ENCODE peak calls at places on chromosomes 16 and 17, in four cellular contexts. One of them, this sample, is unnamed.

GRCh38 chr16:9102379-9102778 is 10.9 kb downstream of the HAPSTR1 start:
- DNase-seq in transverse colon: no peak
- DNase-seq in breast epithelium: peak; percentile 61
- DNase-seq in RWPE1: peak; percentile 52
- DNase-seq in this sample: no peak

GRCh38 chr17:76138234-76138895 is 2.7 kb downstream of the FOXJ1 start:
- DNase-seq in transverse colon: no peak
- DNase-seq in breast epithelium: no peak
- DNase-seq in RWPE1: no peak
- DNase-seq in this sample: peak; percentile 77

GRCh38 chr17:50872710-50873424 is 6.7 kb upstream of the TOB1 start:
- DNase-seq in transverse colon: no peak
- DNase-seq in breast epithelium: peak; percentile 64
- DNase-seq in RWPE1: no peak
- DNase-seq in this sample: no peak

GRCh38 chr17:7281953-7282751 is 634 bp downstream of the SLC2A4 start:
- DNase-seq in transverse colon: no peak
- DNase-seq in breast epithelium: no peak
- DNase-seq in RWPE1: no peak
- DNase-seq in this sample: no peak

GRCh38 chr17:36697907-36698526 is 96.6 kb downstream of the MRM1 start:
- DNase-seq in transverse colon: no peak
- DNase-seq in breast epithelium: no peak
- DNase-seq in RWPE1: no peak
- DNase-seq in this sample: peak; percentile 67

GRCh38 chr17:8103549-8103948 is 14.8 kb downstream of the ALOXE3 start:
- DNase-seq in transverse colon: no peak
- DNase-seq in breast epithelium: no peak
- DNase-seq in RWPE1: peak; percentile 44
- DNase-seq in this sample: no peak

GRCh38 chr16:4385066-4385788 is 13.6 kb downstream of the VASN start:
- DNase-seq in transverse colon: no peak
- DNase-seq in breast epithelium: no peak
- DNase-seq in RWPE1: no peak
- DNase-seq in this sample: no peak

GRCh38 chr17:32815460-32815859 is 61.5 kb downstream of the MYO1D start:
- DNase-seq in transverse colon: no peak
- DNase-seq in breast epithelium: no peak
- DNase-seq in RWPE1: no peak
- DNase-seq in this sample: no peak

GRCh38 chr16:67246081-67246944 is 968 bp downstream of the FHOD1 start:
- DNase-seq in transverse colon: peak; percentile 94
- DNase-seq in breast epithelium: peak; percentile 90
- DNase-seq in RWPE1: peak; percentile 82
- DNase-seq in this sample: peak; percentile 78

GRCh38 chr17:65345261-65346060 is 208.3 kb downstream of the RGS9 start:
- DNase-seq in transverse colon: no peak
- DNase-seq in breast epithelium: no peak
- DNase-seq in RWPE1: no peak
- DNase-seq in this sample: no peak

GRCh38 chr17:67246648-67247415 is 1.8 kb upstream of the HELZ start:
- DNase-seq in transverse colon: peak; percentile 76
- DNase-seq in breast epithelium: peak; percentile 57
- DNase-seq in RWPE1: peak; percentile 90
- DNase-seq in this sample: no peak

GRCh38 chr17:55321507-55322064 is 56.8 kb downstream of the HLF start:
- DNase-seq in transverse colon: no peak
- DNase-seq in breast epithelium: no peak
- DNase-seq in RWPE1: no peak
- DNase-seq in this sample: no peak

GRCh38 chr17:55527520-55528118 is 16.4 kb upstream of the SMIM36 start:
- DNase-seq in transverse colon: no peak
- DNase-seq in breast epithelium: no peak
- DNase-seq in RWPE1: peak; percentile 24
- DNase-seq in this sample: peak; percentile 54

GRCh38 chr16:83363521-83363920 is 444.3 kb upstream of the HSBP1 start:
- DNase-seq in transverse colon: no peak
- DNase-seq in breast epithelium: no peak
- DNase-seq in RWPE1: no peak
- DNase-seq in this sample: no peak

GRCh38 chr16:27109666-27110523 is 43.2 kb downstream of the C16orf82 start:
- DNase-seq in transverse colon: peak; percentile 90
- DNase-seq in breast epithelium: peak; percentile 52
- DNase-seq in RWPE1: peak; percentile 78
- DNase-seq in this sample: peak; percentile 88

GRCh38 chr17:37642706-37643105 is 540 bp downstream of the DDX52 start:
- DNase-seq in transverse colon: no peak
- DNase-seq in breast epithelium: no peak
- DNase-seq in RWPE1: peak; percentile 43
- DNase-seq in this sample: no peak

GRCh38 chr17:66300956-66301355 is 1.5 kb upstream of the PRKCA start:
- DNase-seq in transverse colon: no peak
- DNase-seq in breast epithelium: no peak
- DNase-seq in RWPE1: no peak
- DNase-seq in this sample: no peak

GRCh38 chr17:75832164-75832651 is 12.0 kb downstream of the UNC13D start:
- DNase-seq in transverse colon: peak; percentile 57
- DNase-seq in breast epithelium: no peak
- DNase-seq in RWPE1: peak; percentile 43
- DNase-seq in this sample: no peak

GRCh38 chr17:57868775-57869598 is 19.1 kb upstream of the MRPS23 start:
- DNase-seq in transverse colon: no peak
- DNase-seq in breast epithelium: no peak
- DNase-seq in RWPE1: no peak
- DNase-seq in this sample: no peak

DNA sequence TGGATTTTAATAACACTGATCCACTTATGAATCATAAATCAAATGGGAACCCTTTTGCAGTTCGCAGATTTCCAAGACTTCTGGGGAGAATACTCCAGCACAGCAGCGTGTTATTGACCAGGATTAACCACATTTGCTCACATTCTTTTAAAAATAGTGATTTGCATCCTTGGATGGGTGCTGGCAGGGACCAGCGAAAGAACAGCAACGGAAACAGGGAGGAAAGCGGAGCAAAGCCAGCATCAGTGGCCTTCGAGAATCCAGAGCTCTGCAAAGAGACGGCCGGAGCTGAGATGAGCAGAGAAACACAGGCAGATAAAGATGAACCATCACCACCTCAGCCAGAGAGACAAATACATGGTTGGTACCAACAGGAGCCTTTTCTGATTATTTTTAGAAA is 623.2 kb upstream of the ZFHX3 start:
- DNase-seq in transverse colon: no peak
- DNase-seq in breast epithelium: no peak
- DNase-seq in RWPE1: no peak
- DNase-seq in this sample: no peak
- H3K27ac ChIP-seq in transverse colon: no peak overlapping the region
- H3K27ac ChIP-seq in breast epithelium: no peak overlapping the region
- H3K27ac ChIP-seq in RWPE1: no peak overlapping the region
- H3K27ac ChIP-seq in this sample: no peak overlapping the region

DNA sequence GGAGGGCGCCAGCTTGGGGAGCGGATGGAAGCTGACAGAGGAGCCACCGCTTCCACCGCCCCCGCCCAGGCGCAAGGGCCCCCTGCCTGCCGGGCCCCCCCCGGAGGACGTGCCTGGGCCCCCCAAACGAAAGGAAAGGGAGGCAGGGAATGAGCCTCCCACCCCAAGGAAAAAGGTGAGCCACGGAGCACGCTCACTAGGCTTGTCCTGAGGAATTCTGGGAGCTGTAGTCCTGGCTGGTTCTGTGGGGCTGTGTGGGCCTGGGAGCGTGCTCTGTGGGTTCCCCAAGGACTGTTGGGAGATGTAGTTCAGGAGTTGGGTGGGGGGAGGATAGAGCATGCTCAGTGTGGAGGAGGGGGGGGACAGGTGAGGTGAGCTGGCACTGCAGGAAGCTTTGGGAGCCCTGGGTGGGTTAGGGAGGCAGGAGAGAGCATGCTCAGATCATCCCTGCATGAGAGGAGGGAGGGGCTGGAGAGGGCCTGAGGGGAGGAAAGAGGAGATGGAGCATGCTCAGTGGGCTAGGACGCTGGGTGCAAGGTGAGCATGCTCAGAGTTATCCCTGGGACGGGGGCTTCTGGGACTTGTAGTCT is 4.5 kb downstream of the FBXL19 start:
- DNase-seq in transverse colon: peak; percentile 41
- DNase-seq in breast epithelium: peak; percentile 80
- DNase-seq in RWPE1: no peak
- DNase-seq in this sample: peak; percentile 48
- H3K27ac ChIP-seq in transverse colon: no peak overlapping the region
- H3K27ac ChIP-seq in breast epithelium: peak overlapping the region; percentile 67
- H3K27ac ChIP-seq in RWPE1: peak overlapping the region; percentile 94
- H3K27ac ChIP-seq in this sample: no peak overlapping the region

GRCh38 chr16:89973235-89973634 is 24.7 kb downstream of the DEF8 start:
- DNase-seq in transverse colon: no peak
- DNase-seq in breast epithelium: no peak
- DNase-seq in RWPE1: no peak
- DNase-seq in this sample: no peak

GRCh38 chr16:89972244-89973234 is 24.0 kb downstream of the DEF8 start:
- DNase-seq in transverse colon: peak; percentile 94
- DNase-seq in breast epithelium: peak; percentile 86
- DNase-seq in RWPE1: peak; percentile 100
- DNase-seq in this sample: peak; percentile 94

GRCh38 chr16:89970011-89970410 is 21.5 kb downstream of the DEF8 start:
- DNase-seq in transverse colon: no peak
- DNase-seq in breast epithelium: no peak
- DNase-seq in RWPE1: no peak
- DNase-seq in this sample: no peak

GRCh38 chr16:89973654-89974335 is 25.2 kb downstream of the DEF8 start:
- DNase-seq in transverse colon: peak; percentile 32
- DNase-seq in breast epithelium: no peak
- DNase-seq in RWPE1: no peak
- DNase-seq in this sample: no peak

GRCh38 chr16:89971495-89972243 is 23.1 kb downstream of the DEF8 start:
- DNase-seq in transverse colon: peak; percentile 29
- DNase-seq in breast epithelium: no peak
- DNase-seq in RWPE1: peak; percentile 26
- DNase-seq in this sample: no peak
- H3K27ac ChIP-seq in transverse colon: peak overlapping the region; percentile 97
- H3K27ac ChIP-seq in breast epithelium: peak overlapping the region; percentile 96
- H3K27ac ChIP-seq in RWPE1: peak overlapping the region; percentile 89
- H3K27ac ChIP-seq in this sample: no peak overlapping the region

GRCh38 chr16:35510701-35511100 is 2051.3 kb downstream of the TP53TG3F start:
- DNase-seq in transverse colon: no peak
- DNase-seq in breast epithelium: no peak
- DNase-seq in RWPE1: no peak
- DNase-seq in this sample: no peak

GRCh38 chr16:35516971-35517370 is 2057.6 kb downstream of the TP53TG3F start:
- DNase-seq in transverse colon: no peak
- DNase-seq in breast epithelium: no peak
- DNase-seq in RWPE1: no peak
- DNase-seq in this sample: no peak

GRCh38 chr16:35516551-35516950 is 2057.1 kb downstream of the TP53TG3F start:
- DNase-seq in transverse colon: no peak
- DNase-seq in breast epithelium: no peak
- DNase-seq in RWPE1: no peak
- DNase-seq in this sample: no peak
- H3K27ac ChIP-seq in transverse colon: no peak overlapping the region
- H3K27ac ChIP-seq in breast epithelium: no peak overlapping the region
- H3K27ac ChIP-seq in RWPE1: no peak overlapping the region
- H3K27ac ChIP-seq in this sample: no peak overlapping the region

GRCh38 chr17:2965621-2966275 is 97.7 kb downstream of the OR1D5 start:
- DNase-seq in transverse colon: no peak
- DNase-seq in breast epithelium: peak; percentile 73
- DNase-seq in RWPE1: peak; percentile 63
- DNase-seq in this sample: no peak
- H3K27ac ChIP-seq in transverse colon: peak overlapping the region; percentile 31
- H3K27ac ChIP-seq in breast epithelium: peak overlapping the region; percentile 84
- H3K27ac ChIP-seq in RWPE1: peak overlapping the region; percentile 72
- H3K27ac ChIP-seq in this sample: no peak overlapping the region

GRCh38 chr16:85167589-85168537 is 55.6 kb upstream of the CIBAR2 start:
- DNase-seq in transverse colon: no peak
- DNase-seq in breast epithelium: no peak
- DNase-seq in RWPE1: no peak
- DNase-seq in this sample: no peak

GRCh38 chr16:85170066-85171003 is 58.1 kb upstream of the CIBAR2 start:
- DNase-seq in transverse colon: no peak
- DNase-seq in breast epithelium: no peak
- DNase-seq in RWPE1: no peak
- DNase-seq in this sample: no peak

GRCh38 chr16:85171004-85171808 is 58.9 kb upstream of the CIBAR2 start:
- DNase-seq in transverse colon: no peak
- DNase-seq in breast epithelium: no peak
- DNase-seq in RWPE1: no peak
- DNase-seq in this sample: no peak

GRCh38 chr16:85168732-85169256 is 56.5 kb upstream of the CIBAR2 start:
- DNase-seq in transverse colon: peak; percentile 47
- DNase-seq in breast epithelium: no peak
- DNase-seq in RWPE1: peak; percentile 64
- DNase-seq in this sample: peak; percentile 69

GRCh38 chr16:85169333-85170065 is 57.2 kb upstream of the CIBAR2 start:
- DNase-seq in transverse colon: no peak
- DNase-seq in breast epithelium: no peak
- DNase-seq in RWPE1: peak; percentile 15
- DNase-seq in this sample: no peak
- H3K27ac ChIP-seq in transverse colon: peak overlapping the region; percentile 30
- H3K27ac ChIP-seq in breast epithelium: no peak overlapping the region
- H3K27ac ChIP-seq in RWPE1: no peak overlapping the region
- H3K27ac ChIP-seq in this sample: no peak overlapping the region